ENCODE peak calls at places on chromosomes 6 and 20, in eight cellular contexts. G, A, F, V, K, J, H and Z are unnamed samples.

GRCh38 chr20:10309326-10309725 is 90.7 kb downstream of the SNAP25 start:
- ATAC-seq in G (no peak), A (peak; percentile 70), F (no peak), V (no peak), K (no peak), J (no peak), H (no peak), Z (peak; percentile 50)

GRCh38 chr20:39491711-39492110 is 529.6 kb downstream of the DHX35 start:
- ATAC-seq in G (no peak), A (no peak), F (no peak), V (no peak), K (no peak), J (no peak), H (no peak), Z (no peak)

GRCh38 chr6:37517411-37517812 is 17.7 kb upstream of the CCDC167 start:
- ATAC-seq in G (peak; percentile 55), A (no peak), F (no peak), V (no peak), K (peak; percentile 55), J (peak; percentile 40), H (peak; percentile 71), Z (peak; percentile 58)

GRCh38 chr6:160115421-160115820 is 6.2 kb upstream of the SLC22A1 start:
- ATAC-seq in G (no peak), A (no peak), F (no peak), V (no peak), K (no peak), J (no peak), H (no peak), Z (no peak)

GRCh38 chr6:38355519-38355918 is 284.2 kb downstream of the BTBD9 start:
- ATAC-seq in G (no peak), A (no peak), F (no peak), V (no peak), K (no peak), J (peak; percentile 34), H (no peak), Z (peak; percentile 54)

GRCh38 chr6:165659945-165660862 is 2.8 kb downstream of the PDE10A start:
- ATAC-seq in G (no peak), A (no peak), F (peak; percentile 9), V (no peak), K (no peak), J (no peak), H (no peak), Z (no peak)

GRCh38 chr6:25715794-25716193 is 38.7 kb upstream of the SLC17A4 start:
- ATAC-seq in G (no peak), A (no peak), F (no peak), V (no peak), K (no peak), J (no peak), H (no peak), Z (no peak)

GRCh38 chr6:157396026-157396425 is 15.0 kb downstream of the ZDHHC14 start:
- ATAC-seq in G (no peak), A (no peak), F (no peak), V (no peak), K (no peak), J (peak; percentile 26), H (no peak), Z (no peak)

GRCh38 chr20:5627463-5628050 is 122.6 kb upstream of the SHLD1 start:
- ATAC-seq in G (no peak), A (no peak), F (no peak), V (no peak), K (no peak), J (peak; percentile 42), H (no peak), Z (peak; percentile 21)